ENCODE peak calls at places on chromosomes 13 and 19, in nine cellular contexts. C, O, Y, N, R, V, I, K and H are unnamed samples.

GRCh38 chr13:97386832-97387486 is 47.0 kb upstream of the RAP2A start:
- DNase-seq in C (no peak), O (peak; percentile 22), Y (no peak), N (no peak), R (no peak), V (peak; percentile 45), I (no peak), K (no peak), H (no peak)

GRCh38 chr13:45063261-45063870 is 56.9 kb upstream of the GTF2F2 start:
- DNase-seq in C (no peak), O (peak; percentile 67), Y (peak; percentile 63), N (no peak), R (no peak), V (no peak), I (peak; percentile 88), K (no peak), H (no peak)

GRCh38 chr13:50826035-50826434 is 17.5 kb downstream of the DLEU7 start:
- DNase-seq in C (no peak), O (no peak), Y (no peak), N (no peak), R (no peak), V (no peak), I (no peak), K (no peak), H (no peak)

GRCh38 chr13:45496942-45497341 is 32.2 kb downstream of the COG3 start:
- DNase-seq in C (no peak), O (no peak), Y (no peak), N (no peak), R (no peak), V (no peak), I (no peak), K (no peak), H (no peak)

GRCh38 chr19:9935409-9936062 is 779 bp downstream of the OLFM2 start:
- DNase-seq in C (no peak), O (no peak), Y (no peak), N (no peak), R (peak; percentile 25), V (no peak), I (no peak), K (no peak), H (no peak)

GRCh38 chr19:32675720-32676185 is at the start of gene RGS9BP:
- DNase-seq in C (peak; percentile 95), O (peak; percentile 77), Y (peak; percentile 59), N (peak; percentile 81), R (peak; percentile 70), V (peak; percentile 87), I (peak; percentile 17), K (peak; percentile 36), H (peak; percentile 79)

GRCh38 chr13:48660356-48661076 is 6.8 kb downstream of the CYSLTR2 start:
- DNase-seq in C (no peak), O (no peak), Y (no peak), N (no peak), R (no peak), V (no peak), I (no peak), K (no peak), H (no peak)

GRCh38 chr13:45055198-45055901 is 65.0 kb upstream of the GTF2F2 start:
- DNase-seq in C (no peak), O (peak; percentile 85), Y (peak; percentile 93), N (no peak), R (no peak), V (no peak), I (peak; percentile 96), K (no peak), H (no peak)

GRCh38 chr19:47512183-47512947 is 2.5 kb downstream of the NAPA start:
- DNase-seq in C (peak; percentile 21), O (peak; percentile 71), Y (peak; percentile 52), N (peak; percentile 60), R (no peak), V (peak; percentile 65), I (no peak), K (no peak), H (peak; percentile 57)

GRCh38 chr13:42747399-42747873 is 33.9 kb upstream of the FAM216B start:
- DNase-seq in C (no peak), O (peak; percentile 64), Y (peak; percentile 99), N (no peak), R (no peak), V (no peak), I (peak; percentile 96), K (no peak), H (no peak)

GRCh38 chr19:23817519-23817918 is 58.8 kb upstream of the ZNF681 start:
- DNase-seq in C (no peak), O (peak; percentile 10), Y (peak; percentile 4), N (no peak), R (peak; percentile 25), V (no peak), I (peak; percentile 8), K (no peak), H (peak; percentile 71)

GRCh38 chr13:45219938-45220375 is 19.1 kb upstream of the KCTD4 start:
- DNase-seq in C (no peak), O (peak; percentile 46), Y (peak; percentile 44), N (no peak), R (no peak), V (no peak), I (peak; percentile 94), K (no peak), H (no peak)

GRCh38 chr19:23547816-23548430 is 139.1 kb downstream of the ZNF675 start:
- DNase-seq in C (no peak), O (no peak), Y (no peak), N (no peak), R (no peak), V (no peak), I (no peak), K (no peak), H (no peak)

GRCh38 chr13:35804901-35805300 is 326.3 kb downstream of the DCLK1 start:
- DNase-seq in C (no peak), O (peak; percentile 6), Y (peak; percentile 35), N (no peak), R (no peak), V (no peak), I (peak; percentile 20), K (no peak), H (no peak)

GRCh38 chr13:38872693-38873092 is 117.9 kb downstream of the STOML3 start:
- DNase-seq in C (peak; percentile 65), O (peak; percentile 57), Y (peak; percentile 5), N (no peak), R (peak; percentile 76), V (peak; percentile 40), I (peak; percentile 25), K (no peak), H (peak; percentile 43)

GRCh38 chr13:26784704-26785639 is 24.4 kb upstream of the GPR12 start:
- DNase-seq in C (no peak), O (no peak), Y (no peak), N (peak; percentile 28), R (peak; percentile 50), V (no peak), I (no peak), K (no peak), H (no peak)

GRCh38 chr13:33721719-33722118 is 96.2 kb upstream of the RFC3 start:
- DNase-seq in C (no peak), O (peak; percentile 50), Y (peak; percentile 62), N (no peak), R (no peak), V (no peak), I (peak; percentile 71), K (no peak), H (no peak)

GRCh38 chr19:51511353-51511752 is 9.8 kb upstream of the SIGLEC12 start:
- DNase-seq in C (no peak), O (peak; percentile 26), Y (no peak), N (no peak), R (peak; percentile 10), V (no peak), I (no peak), K (no peak), H (peak; percentile 23)
- TF ChIP-seq CTCF in C (no peak), O (peak; percentile 44), Y (no peak), N (no peak), R (peak; percentile 33), V (no peak), I (no peak), K (no peak), H (no peak)

GRCh38 chr19:46381346-46381745 is 32.0 kb downstream of the CCDC8 start:
- DNase-seq in C (no peak), O (no peak), Y (no peak), N (no peak), R (no peak), V (no peak), I (no peak), K (no peak), H (no peak)
- H3K36me3 ChIP-seq in C (peaks cover 3% of the 10 kb centered on the region), O (peaks cover 32% of the 10 kb centered on the region), Y (peaks cover 28% of the 10 kb centered on the region), N (peaks cover 11% of the 10 kb centered on the region), R (peaks cover 14% of the 10 kb centered on the region), V (peaks cover 3% of the 10 kb centered on the region), I (peaks cover 40% of the 10 kb centered on the region), K (peaks cover 33% of the 10 kb centered on the region), H (no peaks in the 10 kb centered on the region)

DNA sequence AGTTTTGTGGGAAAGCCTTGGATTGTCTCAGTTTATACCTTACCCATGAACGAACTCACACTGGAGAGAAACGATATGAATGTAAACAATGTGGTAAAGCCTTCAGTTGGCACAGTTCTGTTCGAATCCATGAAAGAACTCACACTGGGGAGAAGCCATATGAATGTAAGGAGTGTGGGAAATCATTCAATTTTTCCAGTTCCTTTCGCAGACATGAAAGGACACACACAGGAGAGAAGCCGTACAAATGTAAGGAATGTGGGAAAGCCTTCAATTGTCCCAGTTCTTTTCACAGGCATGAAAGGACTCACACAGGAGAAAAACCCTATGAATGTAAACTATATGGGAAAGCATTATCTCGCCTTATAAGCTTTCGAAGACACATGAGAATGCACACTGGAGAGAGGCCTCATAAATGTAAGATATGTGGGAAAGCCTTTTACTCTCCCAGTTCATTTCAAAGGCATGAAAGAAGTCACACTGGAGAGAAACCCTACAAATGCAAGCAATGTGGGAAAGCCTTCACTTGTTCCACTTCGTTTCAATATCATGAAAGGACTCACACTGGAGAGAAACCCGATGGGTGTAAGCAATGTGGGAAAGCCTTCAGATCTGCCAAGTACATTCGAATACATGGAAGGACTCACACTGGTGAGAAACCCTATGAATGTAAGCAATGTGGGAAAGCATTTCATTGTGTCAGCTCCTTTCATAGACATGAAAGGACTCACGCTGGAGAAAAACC is 7.5 kb upstream of the ZNF440 start:
- DNase-seq in C (no peak), O (no peak), Y (no peak), N (no peak), R (no peak), V (no peak), I (no peak), K (no peak), H (no peak)
- H3K9me3 ChIP-seq in C (peaks cover 47% of the 10 kb centered on the region), O (no peaks in the 10 kb centered on the region), Y (peaks cover 45% of the 10 kb centered on the region), N (peaks cover 14% of the 10 kb centered on the region), R (peaks cover 33% of the 10 kb centered on the region), V (no peaks in the 10 kb centered on the region), I (peaks cover 42% of the 10 kb centered on the region), K (peaks cover 21% of the 10 kb centered on the region), H (no peaks in the 10 kb centered on the region)

DNA sequence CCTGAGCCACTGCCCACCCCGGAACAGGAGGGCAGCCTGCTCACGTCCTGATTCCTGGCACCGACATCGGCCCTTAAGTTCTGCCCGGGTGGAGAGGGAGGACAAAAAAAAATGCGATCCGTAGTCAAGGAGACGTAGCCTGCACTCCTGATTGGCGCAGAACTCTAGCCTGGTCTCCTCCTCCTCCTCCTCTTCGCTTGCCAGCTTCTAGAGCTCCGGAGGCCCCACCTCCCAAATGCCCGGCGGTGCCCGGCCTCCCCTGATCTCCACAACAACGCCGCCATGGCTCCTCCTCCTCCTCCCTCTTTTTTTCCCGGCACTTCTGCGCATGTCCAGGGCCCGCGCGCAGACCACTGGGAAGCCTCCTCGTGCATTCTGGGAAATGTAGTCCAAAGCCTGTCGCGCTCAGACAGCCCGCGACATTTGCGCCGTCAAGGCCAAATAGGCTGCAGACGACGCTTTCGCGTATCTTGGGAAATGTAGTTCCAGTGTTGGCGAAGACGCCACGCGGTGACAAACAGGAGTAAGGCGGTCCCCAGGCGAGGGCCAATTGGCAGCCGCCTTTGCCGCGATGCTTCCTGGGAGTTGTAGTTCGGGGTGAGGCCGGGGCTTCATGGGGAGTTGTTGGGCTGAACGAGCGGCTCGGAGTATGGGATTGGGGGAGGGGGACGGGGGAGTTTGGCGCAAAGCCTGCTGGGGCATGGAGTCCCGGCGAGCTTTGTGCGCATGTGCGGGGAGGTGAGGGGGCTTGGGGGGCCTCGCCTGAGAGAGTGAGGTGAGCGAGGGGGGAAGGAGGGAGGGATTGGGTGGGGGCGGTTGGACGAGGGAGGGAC is at the start of gene ZNF444:
- DNase-seq in C (peak; percentile 99), O (peak; percentile 100), Y (peak; percentile 99), N (peak; percentile 99), R (peak; percentile 99), V (peak; percentile 99), I (peak; percentile 99), K (peak; percentile 97), H (peak; percentile 98)
- TF ChIP-seq CTCF in C (no peak), O (no peak), Y (no peak), N (no peak), R (no peak), V (no peak), I (no peak), K (no peak), H (peak; percentile 12)